ENCODE peak calls at places on chromosomes 4 and X, in nine cellular contexts. B is sigmoid colon; Z is tibial nerve; P is GM23248; F is aorta; H is CD4-positive, alpha-beta T cell; J is pancreas; I is upper lobe of right lung; E is cardiac muscle cell. K is an unnamed sample.
A peak's percentile ranks its signal among the peaks of the same experiment; 100 is the strongest.

GRCh38 chr4:97998203-97998602 is 145.1 kb downstream of the STPG2 start:
- DNase-seq in H (no peak), B (no peak), F (no peak), P (no peak), Z (no peak), I (no peak), E (no peak), J (no peak), K (no peak)

GRCh38 chrX:72308566-72309296 is 3.0 kb upstream of the CITED1 start:
- DNase-seq in I (peak; percentile 67), Z (peak; percentile 13), B (peak; percentile 79), E (peak; percentile 76), P (peak; percentile 68), F (peak; percentile 69), H (no peak), J (peak; percentile 82), K (peak; percentile 14)

GRCh38 chrX:1433646-1434357 is 18.9 kb downstream of the ASMTL start:
- DNase-seq in B (no peak), P (no peak), Z (no peak), H (no peak), E (no peak), J (peak; percentile 31), I (no peak), F (peak; percentile 22), K (no peak)

GRCh38 chrX:134764202-134764785 is 106.0 kb upstream of the PLAC1 start:
- DNase-seq in Z (no peak), F (no peak), P (peak; percentile 24), J (no peak), E (peak; percentile 25), I (no peak), B (no peak), H (no peak), K (no peak)

GRCh38 chr4:150593996-150594395 is 12.0 kb downstream of the MAB21L2 start:
- DNase-seq in P (peak; percentile 30), Z (no peak), I (no peak), E (peak; percentile 44), F (no peak), H (no peak), J (no peak), B (no peak), K (no peak)

GRCh38 chrX:19625612-19626011 is 110.3 kb upstream of the MAP3K15 start:
- DNase-seq in E (no peak), F (no peak), Z (no peak), H (peak; percentile 4), P (peak; percentile 50), B (no peak), J (no peak), I (no peak), K (no peak)

GRCh38 chr4:76811604-76812412 is 86.1 kb downstream of the SOWAHB start:
- DNase-seq in I (no peak), B (peak; percentile 78), J (no peak), F (no peak), H (no peak), Z (no peak), P (peak; percentile 45), E (peak; percentile 82), K (no peak)

GRCh38 chrX:153474718-153475117 is 4.3 kb upstream of the HAUS7 start:
- DNase-seq in P (peak; percentile 83), Z (no peak), J (no peak), F (peak; percentile 92), I (peak; percentile 80), B (peak; percentile 87), H (peak; percentile 28), E (peak; percentile 74), K (peak; percentile 7)

GRCh38 chr4:98181815-98182214 is 38.5 kb upstream of the STPG2 start:
- DNase-seq in Z (no peak), B (no peak), H (no peak), F (no peak), J (no peak), E (peak; percentile 37), P (peak; percentile 48), I (no peak), K (no peak)

GRCh38 chr4:148166132-148166531 is 276.1 kb downstream of the NR3C2 start:
- DNase-seq in I (no peak), F (no peak), P (peak; percentile 48), E (peak; percentile 35), H (no peak), B (no peak), J (no peak), Z (no peak), K (no peak)

GRCh38 chr4:7426525-7427171 is 8.1 kb downstream of the PSAPL1 start:
- DNase-seq in E (no peak), H (no peak), F (no peak), Z (no peak), B (peak; percentile 44), P (no peak), I (peak; percentile 56), J (no peak), K (no peak)

GRCh38 chr4:186942745-186943606 is 219.3 kb upstream of the FAT1 start:
- DNase-seq in J (no peak), Z (no peak), H (no peak), F (no peak), I (no peak), E (peak; percentile 70), P (peak; percentile 36), B (peak; percentile 73), K (no peak)

GRCh38 chr4:156615066-156615514 is 356.5 kb downstream of the PDGFC start:
- DNase-seq in J (no peak), B (no peak), P (peak; percentile 85), F (no peak), Z (no peak), H (no peak), E (peak; percentile 89), I (no peak), K (no peak)

GRCh38 chrX:155314260-155314659 is 20.2 kb downstream of the CLIC2 start:
- DNase-seq in B (no peak), P (no peak), E (no peak), F (no peak), Z (no peak), J (no peak), I (no peak), H (no peak), K (no peak)

GRCh38 chr4:73620115-73620792 is at the start of gene RASSF6:
- DNase-seq in H (no peak), B (no peak), I (peak; percentile 93), F (no peak), P (no peak), Z (no peak), E (no peak), J (peak; percentile 93), K (no peak)

GRCh38 chr4:10077492-10078335 is 38.9 kb downstream of the WDR1 start:
- DNase-seq in P (peak; percentile 29), E (no peak), B (peak; percentile 66), H (no peak), F (peak; percentile 53), J (peak; percentile 59), Z (no peak), I (peak; percentile 67), K (no peak)

GRCh38 chr4:113106076-113106475 is 56.6 kb downstream of the ANK2 start:
- DNase-seq in F (no peak), J (no peak), I (no peak), B (no peak), E (peak; percentile 62), Z (no peak), P (peak; percentile 77), H (no peak), K (no peak)

GRCh38 chr4:25658357-25658771 is 2.7 kb downstream of the SLC34A2 start:
- DNase-seq in E (no peak), Z (no peak), H (no peak), F (no peak), J (no peak), P (no peak), B (no peak), I (peak; percentile 56), K (no peak)

GRCh38 chr4:83075696-83076095 is 38.8 kb downstream of the PLAC8 start:
- DNase-seq in E (peak; percentile 40), F (no peak), I (no peak), Z (no peak), P (peak; percentile 72), B (no peak), J (no peak), H (no peak), K (no peak)
- H3K27ac ChIP-seq in E (no peak overlapping the region), F (no peak overlapping the region), I (no peak overlapping the region), Z (no peak overlapping the region), P (peak overlapping the region; percentile 39), B (peak overlapping the region; percentile 66), J (no peak overlapping the region), H (no peak overlapping the region), K (no peak overlapping the region)

DNA sequence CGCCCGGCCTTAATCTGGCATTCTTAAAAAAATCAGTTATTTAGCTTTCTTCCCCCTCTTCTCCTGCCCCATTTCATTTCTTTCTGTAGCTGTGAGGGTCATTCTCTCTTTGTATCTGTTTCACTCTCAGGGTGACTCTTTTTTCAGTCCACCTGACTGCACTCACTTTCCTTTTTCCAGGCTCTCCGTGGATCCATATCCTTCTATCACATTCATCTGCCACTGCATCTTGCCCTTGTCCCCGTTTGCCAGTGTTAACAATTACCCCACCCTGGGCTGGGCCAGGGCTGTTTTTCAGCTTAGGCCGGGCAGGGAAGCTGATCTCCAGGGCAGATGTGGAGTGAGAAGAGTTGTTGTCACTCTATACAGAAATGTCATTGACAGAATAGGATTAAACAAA is 7.7 kb downstream of the FHL1 start:
- DNase-seq in I (no peak), E (no peak), J (no peak), F (no peak), Z (no peak), H (no peak), B (no peak), P (no peak), K (no peak)
- H3K27ac ChIP-seq in I (peak overlapping the region; percentile 1), E (no peak overlapping the region), J (no peak overlapping the region), F (peak overlapping the region; percentile 50), Z (no peak overlapping the region), H (no peak overlapping the region), B (peak overlapping the region; percentile 99), P (no peak overlapping the region), K (no peak overlapping the region)

GRCh38 chrX:46645614-46646013 is 72.0 kb downstream of the CHST7 start:
- DNase-seq in F (no peak), B (no peak), I (no peak), Z (no peak), J (no peak), E (no peak), H (no peak), P (no peak), K (no peak)
- H3K27ac ChIP-seq in F (no peak overlapping the region), B (no peak overlapping the region), I (no peak overlapping the region), Z (no peak overlapping the region), J (no peak overlapping the region), E (no peak overlapping the region), H (no peak overlapping the region), P (no peak overlapping the region), K (no peak overlapping the region)

GRCh38 chr4:185141777-185142176 is 1.3 kb upstream of the SLC25A4 start:
- DNase-seq in F (no peak), B (no peak), H (no peak), Z (no peak), J (no peak), I (no peak), P (no peak), E (no peak), K (no peak)

GRCh38 chr4:185144601-185145240 is 1.7 kb downstream of the SLC25A4 start:
- DNase-seq in Z (no peak), I (no peak), F (no peak), E (no peak), B (no peak), J (no peak), H (no peak), P (no peak), K (no peak)

GRCh38 chr4:185142911-185143595 is at the start of gene SLC25A4:
- DNase-seq in E (peak; percentile 69), B (peak; percentile 94), P (peak; percentile 85), I (peak; percentile 93), F (peak; percentile 91), J (peak; percentile 96), H (peak; percentile 61), Z (peak; percentile 74), K (peak; percentile 80)

GRCh38 chr4:185143596-185143969 is 517 bp downstream of the SLC25A4 start:
- DNase-seq in B (peak; percentile 96), E (peak; percentile 14), P (peak; percentile 55), H (no peak), Z (no peak), F (peak; percentile 79), J (peak; percentile 80), I (peak; percentile 70), K (no peak)

GRCh38 chr4:185142563-185142910 is 529 bp upstream of the SLC25A4 start:
- DNase-seq in J (no peak), I (no peak), B (no peak), Z (no peak), E (no peak), H (no peak), F (no peak), P (no peak), K (no peak)
- H3K27ac ChIP-seq in J (peak overlapping the region; percentile 69), I (peak overlapping the region; percentile 83), B (peak overlapping the region; percentile 96), Z (peak overlapping the region; percentile 85), E (peak overlapping the region; percentile 100), H (no peak overlapping the region), F (peak overlapping the region; percentile 58), P (no peak overlapping the region), K (peak overlapping the region; percentile 93)